ENCODE peak calls at places on chromosomes 2 and 18, in five cellular contexts. S is amygdala; N is astrocyte of the spinal cord; R is stimulated activated effector memory CD8-positive, alpha-beta T cell treated with anti-CD3 and anti-CD28 coated beads, Interleukin-12 subunit alpha, Interleukin-12 subunit beta, amount 100 ng/mL, for 72 hours; X is fibroblast of lung. F is an unnamed sample.

GRCh38 chr2:30631051-30631671 is 176.1 kb downstream of the CAPN13 start:
- DNase-seq in S (no peak), N (peak), R (no peak), X (no peak), F (no peak)

GRCh38 chr18:77101410-77102245 is 31.0 kb downstream of the MBP start:
- DNase-seq in S (no peak), N (peak), R (peak), X (peak), F (no peak)

GRCh38 chr2:233912799-233913423 is 4.3 kb upstream of the TRPM8 start:
- DNase-seq in S (no peak), N (peak), R (no peak), X (peak), F (no peak)

GRCh38 chr2:30235859-30236535 is 4.7 kb downstream of the LBH start:
- DNase-seq in S (no peak), N (no peak), R (no peak), X (no peak), F (no peak)

GRCh38 chr18:41936471-41937134 is 18.4 kb upstream of the PIK3C3 start:
- DNase-seq in S (no peak), N (peak), R (no peak), X (no peak), F (no peak)

GRCh38 chr2:98175811-98176210 is 88.8 kb downstream of the VWA3B start:
- DNase-seq in S (no peak), N (no peak), R (no peak), X (no peak), F (no peak)

GRCh38 chr18:44627245-44627644 is 53.4 kb upstream of the SETBP1 start:
- DNase-seq in S (no peak), N (no peak), R (no peak), X (no peak), F (no peak)

GRCh38 chr2:241598061-241598460 is 38.9 kb downstream of the THAP4 start:
- DNase-seq in S (no peak), N (no peak), R (no peak), X (no peak), F (no peak)

GRCh38 chr2:61255580-61256437 is 93.8 kb downstream of the C2orf74 start:
- DNase-seq in S (no peak), N (peak), R (no peak), X (peak), F (no peak)

GRCh38 chr18:80259610-80260009 is 12.3 kb upstream of the PARD6G start:
- DNase-seq in S (no peak), N (no peak), R (no peak), X (no peak), F (no peak)

GRCh38 chr2:168293766-168294165 is 46.4 kb upstream of the STK39 start:
- DNase-seq in S (no peak), N (no peak), R (no peak), X (no peak), F (no peak)

GRCh38 chr2:206160124-206160806 is 570 bp downstream of the EEF1B2 start:
- DNase-seq in S (no peak), N (no peak), R (no peak), X (peak), F (no peak)

GRCh38 chr2:152098033-152098797 is 629 bp downstream of the CACNB4 start:
- DNase-seq in S (no peak), N (no peak), R (no peak), X (peak), F (no peak)

GRCh38 chr2:128547667-128548066 is 229.0 kb upstream of the HS6ST1 start:
- DNase-seq in S (no peak), N (no peak), R (no peak), X (no peak), F (no peak)

GRCh38 chr2:25845843-25846505 is 32.3 kb downstream of the ASXL2 start:
- DNase-seq in S (no peak), N (peak), R (no peak), X (no peak), F (no peak)

GRCh38 chr2:30971291-30972025 is 164.2 kb upstream of the CAPN13 start:
- DNase-seq in S (no peak), N (no peak), R (no peak), X (no peak), F (no peak)

GRCh38 chr2:133953524-133953923 is 300.3 kb upstream of the MGAT5 start:
- DNase-seq in S (no peak), N (no peak), R (no peak), X (no peak), F (no peak)

GRCh38 chr18:36769172-36769571 is 59.6 kb downstream of the TPGS2 start:
- DNase-seq in S (no peak), N (peak), R (no peak), X (no peak), F (no peak)

GRCh38 chr2:119641562-119642258 is 37.3 kb upstream of the TMEM177 start:
- DNase-seq in S (peak), N (peak), R (peak), X (peak), F (peak)

GRCh38 chr2:231174211-231174651 is 24.2 kb upstream of the ARMC9 start:
- DNase-seq in S (no peak), N (no peak), R (no peak), X (no peak), F (no peak)

GRCh38 chr2:197239434-197239833 is 71.1 kb downstream of the ANKRD44 start:
- DNase-seq in S (no peak), N (no peak), R (no peak), X (no peak), F (no peak)

GRCh38 chr2:146879882-146880281 is 964.9 kb upstream of the ACVR2A start:
- DNase-seq in S (no peak), N (no peak), R (no peak), X (no peak), F (no peak)

GRCh38 chr2:61165946-61166345 is 4.0 kb downstream of the C2orf74 start:
- DNase-seq in S (no peak), N (no peak), R (no peak), X (no peak), F (no peak)

GRCh38 chr18:75130591-75131274 is 78.2 kb downstream of the PTGR3 start:
- DNase-seq in S (no peak), N (peak), R (no peak), X (peak), F (no peak)

GRCh38 chr18:79526468-79527460 is 131.0 kb downstream of the NFATC1 start:
- DNase-seq in S (no peak), N (no peak), R (no peak), X (no peak), F (no peak)

GRCh38 chr2:163471947-163472346 is 263.9 kb downstream of the FIGN start:
- DNase-seq in S (no peak), N (peak), R (no peak), X (peak), F (no peak)

GRCh38 chr2:165162466-165162865 is 41.4 kb downstream of the SCN3A start:
- DNase-seq in S (no peak), N (no peak), R (no peak), X (no peak), F (no peak)

GRCh38 chr2:77018219-77018618 is 504.0 kb downstream of the LRRTM4 start:
- DNase-seq in S (no peak), N (no peak), R (no peak), X (no peak), F (no peak)

F was measured in NCI-H446 treated with DMSO at 0.1 percent for 48 hours.